ENCODE peak calls at places on chromosomes 12 and 14, in five cellular contexts. G is left ventricle myocardium inferior, B is left colon, T is SW480, A is globus pallidus. O is an unnamed sample.
A peak's percentile ranks its signal among the peaks of the same experiment; 100 is the strongest.

GRCh38 chr14:70955543-70956480 is 48.6 kb downstream of the PCNX1 start:
- DNase-seq in G (no peak), B (no peak), T (peak; percentile 21), A (peak; percentile 16), O (peak; percentile 43)

GRCh38 chr12:101877816-101878811 is 734 bp downstream of the DRAM1 start:
- DNase-seq in G (peak; percentile 22), B (no peak), T (peak; percentile 36), A (peak; percentile 11), O (peak; percentile 66)

GRCh38 chr14:68506645-68507405 is 286.0 kb downstream of the ZFP36L1 start:
- DNase-seq in G (no peak), B (peak; percentile 26), T (no peak), A (no peak), O (peak; percentile 42)

GRCh38 chr12:121917950-121918678 is at the start of gene CFAP251:
- DNase-seq in G (peak; percentile 95), B (peak; percentile 100), T (peak; percentile 92), A (peak; percentile 84), O (peak; percentile 96)

GRCh38 chr12:87467893-87468292 is 561.3 kb downstream of the C12orf50 start:
- DNase-seq in G (no peak), B (no peak), T (no peak), A (no peak), O (no peak)

GRCh38 chr12:112466011-112466422 is 47.3 kb downstream of the PTPN11 start:
- DNase-seq in G (no peak), B (no peak), T (no peak), A (no peak), O (peak; percentile 18)

GRCh38 chr14:72715910-72716268 is 178.0 kb downstream of the DPF3 start:
- DNase-seq in G (peak; percentile 78), B (no peak), T (no peak), A (no peak), O (peak; percentile 45)

GRCh38 chr14:44742202-44742601 is 219.5 kb downstream of the KLHL28 start:
- DNase-seq in G (no peak), B (no peak), T (no peak), A (no peak), O (no peak)

GRCh38 chr14:97206948-97207347 is 409.8 kb downstream of the VRK1 start:
- DNase-seq in G (no peak), B (no peak), T (no peak), A (no peak), O (no peak)

GRCh38 chr12:102182635-102183034 is 15.0 kb downstream of the PMCH start:
- DNase-seq in G (no peak), B (no peak), T (no peak), A (no peak), O (no peak)

O was measured in astrocyte of the hippocampus.